ENCODE peak calls at places on chromosomes 3 and 15, in eight cellular contexts. F is GM12891; G is uterus; K is stimulated activated naive CD8-positive, alpha-beta T cell treated with anti-CD3 and anti-CD28 coated beads, Interleukin-15, Interleukin-2, amounts not matched to agents 100 U/mL and 50 U/mL, for 24 hours; S is activated T-cell treated with anti-CD3 and anti-CD28 coated beads, Interleukin-2, amount 50 U/mL, for 72 hours; J is heart left ventricle; B is D721Med; M is HEK293T. L is an unnamed sample.

GRCh38 chr15:64462492-64462891 is 2.1 kb downstream of the ZNF609 start:
- DNase-seq in J (no peak), S (no peak), K (no peak), F (no peak), M (no peak), B (no peak), G (no peak), L (no peak)

GRCh38 chr15:76161153-76162049 is 101.6 kb downstream of the TMEM266 start:
- DNase-seq in K (no peak), M (no peak), B (no peak), S (no peak), F (no peak), J (no peak), G (no peak), L (no peak)

GRCh38 chr3:101954946-101955345 is 105.6 kb downstream of the NFKBIZ start:
- DNase-seq in F (no peak), M (no peak), G (no peak), B (no peak), J (no peak), S (no peak), K (no peak), L (no peak)

GRCh38 chr3:117853923-117854322 is 1144.3 kb downstream of the TUSC7 start:
- DNase-seq in B (no peak), G (no peak), K (no peak), S (no peak), F (no peak), M (peak), J (no peak), L (no peak)

GRCh38 chr3:141051641-141052569 is 758 bp downstream of the SPSB4 start:
- DNase-seq in M (peak), F (no peak), S (no peak), B (no peak), K (no peak), J (peak), G (no peak), L (no peak)

GRCh38 chr3:143239026-143239425 is 119.5 kb downstream of the CHST2 start:
- DNase-seq in J (no peak), G (no peak), K (no peak), B (no peak), M (no peak), S (no peak), F (no peak), L (no peak)

GRCh38 chr3:35946121-35946856 is 307.0 kb downstream of the ARPP21 start:
- DNase-seq in K (no peak), S (no peak), M (peak), F (no peak), G (no peak), J (no peak), B (no peak), L (no peak)

GRCh38 chr3:14252321-14253021 is 73.9 kb downstream of the LSM3 start:
- DNase-seq in M (no peak), F (no peak), J (no peak), B (no peak), G (no peak), K (no peak), S (no peak), L (no peak)

GRCh38 chr3:13617097-13617738 is 68.3 kb downstream of the FBLN2 start:
- DNase-seq in M (no peak), F (no peak), S (no peak), B (no peak), J (no peak), K (no peak), G (no peak), L (no peak)

GRCh38 chr15:70088887-70089691 is 8.6 kb downstream of the TLE3 start:
- DNase-seq in B (no peak), K (no peak), G (peak), M (no peak), S (no peak), F (no peak), J (no peak), L (no peak)

GRCh38 chr3:155714295-155714718 is 30.6 kb downstream of the PLCH1 start:
- DNase-seq in K (no peak), F (no peak), G (no peak), S (no peak), J (no peak), M (no peak), B (no peak), L (no peak)

GRCh38 chr3:70861234-70861633 is 548.8 kb upstream of the MDFIC2 start:
- DNase-seq in B (no peak), M (no peak), K (no peak), G (no peak), S (no peak), F (no peak), J (no peak), L (no peak)

GRCh38 chr15:35055416-35056105 is 29.5 kb downstream of the NANOGP8 start:
- DNase-seq in B (no peak), G (no peak), K (no peak), M (no peak), F (no peak), J (no peak), S (no peak), L (no peak)

GRCh38 chr3:190120161-190121060 is at the start of gene P3H2:
- DNase-seq in K (peak), G (peak), M (peak), B (peak), S (peak), J (peak), F (peak), L (peak)

GRCh38 chr15:72229076-72229946 is 1.7 kb downstream of the PKM start:
- DNase-seq in K (peak), F (no peak), J (peak), M (no peak), B (no peak), S (peak), G (no peak), L (peak)

GRCh38 chr3:64533565-64534317 is 154.1 kb downstream of the ADAMTS9 start:
- DNase-seq in M (peak), G (peak), F (peak), S (peak), K (peak), B (peak), J (peak), L (peak)

GRCh38 chr15:82021992-82022391 is 23.8 kb downstream of the MEX3B start:
- DNase-seq in M (peak), K (no peak), F (no peak), B (no peak), S (no peak), J (peak), G (peak), L (no peak)

GRCh38 chr3:149702691-149703426 is 45.0 kb upstream of the WWTR1 start:
- DNase-seq in K (no peak), B (no peak), F (no peak), M (no peak), S (peak), J (no peak), G (no peak), L (no peak)

GRCh38 chr3:4351164-4351855 is 48.1 kb downstream of the SETMAR start:
- DNase-seq in B (no peak), M (no peak), F (no peak), S (peak), K (peak), J (no peak), G (no peak), L (peak)

GRCh38 chr15:35151782-35152181 is 66.7 kb upstream of the NANOGP8 start:
- DNase-seq in F (no peak), M (no peak), K (no peak), J (no peak), S (no peak), G (no peak), B (no peak), L (no peak)

GRCh38 chr15:40084657-40085056 is 24.0 kb downstream of the BMF start:
- DNase-seq in K (no peak), M (no peak), J (no peak), F (no peak), G (no peak), B (no peak), S (no peak), L (no peak)

GRCh38 chr3:161284989-161285388 is 63.9 kb downstream of the NMD3 start:
- DNase-seq in S (no peak), J (no peak), M (no peak), K (no peak), B (no peak), F (no peak), G (no peak), L (no peak)

GRCh38 chr3:14791343-14791945 is 27.3 kb upstream of the FGD5 start:
- DNase-seq in J (peak), M (peak), G (peak), B (peak), F (peak), K (peak), S (peak), L (peak)

GRCh38 chr3:87766736-87767135 is 292.1 kb downstream of the CGGBP1 start:
- DNase-seq in F (no peak), S (no peak), K (no peak), B (no peak), M (no peak), G (no peak), J (no peak), L (no peak)

GRCh38 chr15:48143856-48144255 is 23.1 kb downstream of the SLC24A5 start:
- DNase-seq in K (no peak), M (no peak), B (no peak), F (no peak), J (no peak), G (no peak), S (no peak), L (no peak)

GRCh38 chr15:64763021-64763420 is 12.4 kb downstream of the RBPMS2 start:
- DNase-seq in K (no peak), M (no peak), J (no peak), S (no peak), G (no peak), B (no peak), F (no peak), L (no peak)

GRCh38 chr15:35548435-35548834 is 2.5 kb upstream of the DPH6 start:
- DNase-seq in B (no peak), F (no peak), J (no peak), K (no peak), G (no peak), S (no peak), M (no peak), L (no peak)

L was measured in activated CD8-positive, alpha-beta T cell treated with anti-CD3 and anti-CD28 coated beads for 36 hours.